ENCODE peak calls at places on chromosomes 1 and 21, in seven cellular contexts. J is stimulated activated CD4-positive, alpha-beta T cell treated with anti-CD3 and anti-CD28 coated beads, Interleukin-2, amount 100 ng/mL, for 48 hours; W is OCI-LY7; A is RWPE2; E is AG04450; F is CD8-positive, alpha-beta memory T cell; D is right lobe of liver. R is an unnamed sample.

GRCh38 chr1:63914706-63915105 is 140.9 kb downstream of the ROR1 start:
- DNase-seq in A (no peak), F (no peak), J (no peak), E (no peak), W (no peak), D (no peak), R (no peak)

GRCh38 chr21:45970674-45971486 is 10.7 kb upstream of the COL6A1 start:
- DNase-seq in A (peak), W (peak), F (no peak), E (no peak), D (peak), J (peak), R (no peak)

GRCh38 chr1:226051356-226051755 is 11.2 kb upstream of the H3-3A start:
- DNase-seq in D (no peak), W (no peak), J (no peak), A (no peak), F (no peak), E (no peak), R (no peak)

GRCh38 chr1:211013346-211014240 is 120.4 kb downstream of the KCNH1 start:
- DNase-seq in E (no peak), A (no peak), D (no peak), W (no peak), F (no peak), J (no peak), R (no peak)

GRCh38 chr21:37445228-37445627 is 78.7 kb downstream of the DYRK1A start:
- DNase-seq in F (no peak), A (no peak), D (no peak), E (peak), J (no peak), W (no peak), R (no peak)

GRCh38 chr1:153546796-153547559 is 1.4 kb upstream of the S100A4 start:
- DNase-seq in A (peak), F (no peak), E (no peak), W (no peak), J (no peak), D (no peak), R (no peak)

GRCh38 chr1:114315601-114316000 is 161.9 kb upstream of the SYT6 start:
- DNase-seq in F (no peak), W (no peak), E (no peak), D (no peak), J (no peak), A (no peak), R (no peak)

GRCh38 chr1:87402192-87403046 is 73.7 kb downstream of the LMO4 start:
- DNase-seq in J (no peak), F (no peak), E (peak), D (no peak), A (no peak), W (no peak), R (no peak)

GRCh38 chr1:71080178-71080781 is 555 bp downstream of the ZRANB2 start:
- DNase-seq in E (no peak), F (no peak), D (no peak), J (peak), A (no peak), W (peak), R (no peak)

GRCh38 chr1:28288487-28288886 is 29.2 kb downstream of the SESN2 start:
- DNase-seq in D (no peak), J (no peak), A (no peak), E (no peak), F (no peak), W (no peak), R (no peak)

GRCh38 chr1:154808909-154809262 is 61.2 kb downstream of the KCNN3 start:
- DNase-seq in W (no peak), A (no peak), J (no peak), E (no peak), D (no peak), F (no peak), R (no peak)

GRCh38 chr1:25566730-25567341 is 23.4 kb downstream of the LDLRAP1 start:
- DNase-seq in A (peak), J (no peak), W (peak), E (peak), F (no peak), D (peak), R (no peak)

GRCh38 chr1:20248954-20249612 is 41.6 kb upstream of the VWA5B1 start:
- DNase-seq in E (no peak), F (no peak), W (peak), J (peak), D (no peak), A (no peak), R (no peak)

GRCh38 chr1:93701619-93702018 is 20.0 kb upstream of the BCAR3 start:
- DNase-seq in W (no peak), D (no peak), E (peak), A (peak), F (no peak), J (no peak), R (no peak)

GRCh38 chr21:32624726-32625125 is 12.5 kb upstream of the CFAP298 start:
- DNase-seq in E (no peak), A (no peak), D (no peak), F (no peak), J (no peak), W (no peak), R (no peak)

GRCh38 chr1:198660341-198661056 is 21.7 kb downstream of the PTPRC start:
- DNase-seq in D (no peak), E (no peak), A (no peak), W (no peak), J (no peak), F (peak), R (no peak)

GRCh38 chr1:44696789-44697188 is 22.3 kb downstream of the ARMH1 start:
- DNase-seq in F (no peak), W (peak), A (no peak), D (no peak), E (no peak), J (no peak), R (no peak)

GRCh38 chr1:216750031-216750627 is 26.9 kb upstream of the ESRRG start:
- DNase-seq in W (peak), J (no peak), F (no peak), A (no peak), E (peak), D (no peak), R (peak)

GRCh38 chr1:214957330-214958137 is 125.0 kb upstream of the KCNK2 start:
- DNase-seq in E (peak), A (no peak), D (no peak), W (no peak), J (no peak), F (no peak), R (no peak)

GRCh38 chr21:18253252-18253651 is 8.6 kb downstream of the CHODL start:
- DNase-seq in W (no peak), D (no peak), J (no peak), E (no peak), A (no peak), F (no peak), R (no peak)

GRCh38 chr1:175493321-175493998 is 249.9 kb downstream of the TNR start:
- DNase-seq in A (no peak), W (no peak), F (no peak), E (no peak), J (no peak), D (no peak), R (no peak)

GRCh38 chr1:78553859-78554258 is 63.1 kb downstream of the PTGFR start:
- DNase-seq in E (no peak), W (peak), J (no peak), A (no peak), F (no peak), D (no peak), R (peak)

GRCh38 chr1:14969006-14969405 is 184.5 kb upstream of the TMEM51 start:
- DNase-seq in E (no peak), J (peak), A (no peak), D (no peak), F (no peak), W (no peak), R (no peak)

GRCh38 chr1:161702250-161702649 is 4.8 kb upstream of the FCRLA start:
- DNase-seq in D (peak), A (no peak), F (no peak), E (no peak), J (no peak), W (no peak), R (no peak)